ENCODE peak calls at places on chromosomes 4 and X, in nine cellular contexts. C is GM23248; L is NCI-H510A; S is stimulated activated CD4-positive, alpha-beta T cell treated with anti-CD3 and anti-CD28 coated beads, TNF-alpha, amount 100 ng/mL, for 1 hour; F is fibroblast of the conjunctiva; Q is activated gamma-delta T cell treated with anti-CD3 and anti-CD28 coated beads, Interleukin-2, amount 50 U/mL, for 16 hours; R is Right ventricle myocardium superior; U is BE2C; I is NCI-H1092 treated with DMSO at 0.1 percent for 48 hours. P is an unnamed sample.

GRCh38 chrX:26651755-26652154 is 435.8 kb downstream of the MAGEB5 start:
- DNase-seq in C (no peak), L (no peak), S (no peak), F (no peak), Q (no peak), R (no peak), U (peak), I (no peak), P (no peak)

GRCh38 chr4:165600959-165601674 is 222.3 kb downstream of the CPE start:
- DNase-seq in C (no peak), L (no peak), S (no peak), F (no peak), Q (no peak), R (no peak), U (no peak), I (no peak), P (no peak)

GRCh38 chr4:41712413-41712812 is 36.1 kb downstream of the PHOX2B start:
- DNase-seq in C (no peak), L (no peak), S (no peak), F (no peak), Q (no peak), R (no peak), U (no peak), I (no peak), P (no peak)

GRCh38 chr4:57442834-57443291 is 332.7 kb upstream of the IGFBP7 start:
- DNase-seq in C (peak), L (peak), S (no peak), F (no peak), Q (no peak), R (peak), U (peak), I (peak), P (no peak)

GRCh38 chrX:38426785-38427184 is 74.4 kb downstream of the OTC start:
- DNase-seq in C (peak), L (no peak), S (no peak), F (no peak), Q (no peak), R (no peak), U (no peak), I (no peak), P (no peak)

GRCh38 chrX:3697701-3698279 is 15.7 kb downstream of the PRKX start:
- DNase-seq in C (peak), L (no peak), S (no peak), F (no peak), Q (no peak), R (peak), U (no peak), I (peak), P (no peak)

GRCh38 chr4:17613761-17614415 is 553 bp upstream of the MED28 start:
- DNase-seq in C (peak), L (no peak), S (no peak), F (peak), Q (no peak), R (no peak), U (peak), I (no peak), P (no peak)

GRCh38 chr4:74444891-74445642 is at the start of gene AREG:
- DNase-seq in C (peak), L (peak), S (peak), F (peak), Q (peak), R (peak), U (peak), I (no peak), P (peak)

GRCh38 chr4:141133146-141134006 is at the start of gene RNF150:
- DNase-seq in C (peak), L (peak), S (no peak), F (peak), Q (peak), R (peak), U (peak), I (peak), P (peak)

GRCh38 chr4:52037730-52038108 is 380 bp downstream of the SGCB start:
- DNase-seq in C (peak), L (peak), S (no peak), F (no peak), Q (no peak), R (peak), U (no peak), I (peak), P (no peak)

GRCh38 chr4:39931441-39931901 is 46.2 kb downstream of the PDS5A start:
- DNase-seq in C (no peak), L (no peak), S (no peak), F (no peak), Q (no peak), R (no peak), U (no peak), I (no peak), P (peak)